ENCODE peak calls at places on chromosomes 4 and X, in six cellular contexts. O is colonic mucosa, A is OCI-LY7, T is right lobe of liver, N is cardiac muscle cell, E is IMR-90. Y is an unnamed sample.
A peak's percentile ranks its signal among the peaks of the same experiment; 100 is the strongest.

GRCh38 chr4:110357521-110357920 is 118.4 kb upstream of the ENPEP start:
- DNase-seq in E (no peak), N (no peak), T (no peak), A (no peak), O (no peak), Y (no peak)

GRCh38 chr4:86582453-86582852 is 11.7 kb upstream of the PTPN13 start:
- DNase-seq in E (no peak), O (no peak), A (no peak), T (no peak), N (no peak), Y (no peak)

GRCh38 chr4:176601156-176601555 is 191.6 kb downstream of the VEGFC start:
- DNase-seq in E (no peak), A (no peak), N (no peak), O (no peak), T (no peak), Y (no peak)

GRCh38 chrX:54182864-54183613 is at the start of gene FAM120C:
- DNase-seq in E (peak; percentile 64), N (peak; percentile 69), T (peak; percentile 71), A (peak; percentile 73), O (peak; percentile 75), Y (peak; percentile 85)

GRCh38 chrX:154517101-154517781 is 1.2 kb upstream of the FAM3A start:
- DNase-seq in A (no peak), N (peak; percentile 44), T (no peak), E (no peak), O (peak; percentile 70), Y (no peak)

GRCh38 chr4:97235516-97235915 is 907.8 kb downstream of the STPG2 start:
- DNase-seq in E (no peak), T (no peak), N (no peak), A (no peak), O (no peak), Y (no peak)

GRCh38 chrX:123860983-123861382 is 1.1 kb downstream of the XIAP start:
- DNase-seq in N (no peak), O (no peak), E (peak; percentile 19), T (no peak), A (peak; percentile 7), Y (no peak)

GRCh38 chr4:104752337-104752736 is 257.6 kb upstream of the CXXC4 start:
- DNase-seq in E (no peak), A (no peak), N (no peak), T (no peak), O (no peak), Y (no peak)

GRCh38 chr4:152590179-152591031 is 54.5 kb upstream of the FBXW7 start:
- DNase-seq in O (no peak), E (peak; percentile 89), N (no peak), A (no peak), T (no peak), Y (no peak)

GRCh38 chr4:62901101-62901500 is 1508.1 kb downstream of the TECRL start:
- DNase-seq in O (no peak), E (no peak), A (no peak), N (no peak), T (no peak), Y (no peak)

GRCh38 chr4:13171292-13172057 is 312.7 kb downstream of the RAB28 start:
- DNase-seq in N (no peak), E (no peak), O (no peak), T (no peak), A (no peak), Y (no peak)

GRCh38 chr4:7854697-7855370 is 84.8 kb downstream of the AFAP1 start:
- DNase-seq in N (no peak), E (no peak), O (no peak), T (no peak), A (no peak), Y (no peak)

GRCh38 chrX:39133971-39134370 is 332.7 kb downstream of the MID1IP1 start:
- DNase-seq in N (peak; percentile 28), T (peak; percentile 40), O (no peak), A (peak; percentile 24), E (no peak), Y (no peak)

GRCh38 chrX:72048515-72049455 is 82.9 kb downstream of the RTL5 start:
- DNase-seq in E (no peak), O (no peak), A (no peak), N (no peak), T (no peak), Y (peak; percentile 8)

GRCh38 chrX:130916636-130917422 is 13.8 kb upstream of the ENOX2 start:
- DNase-seq in E (peak; percentile 54), N (peak; percentile 70), O (peak; percentile 43), T (peak; percentile 25), A (peak; percentile 46), Y (no peak)

GRCh38 chr4:15001825-15002658 is at the start of gene CPEB2:
- DNase-seq in T (peak; percentile 97), A (peak; percentile 96), O (peak; percentile 95), E (peak; percentile 97), N (peak; percentile 98), Y (peak; percentile 96)

GRCh38 chrX:149871940-149872339 is 9.0 kb upstream of the MAGEA8 start:
- DNase-seq in E (no peak), T (no peak), A (peak; percentile 33), O (peak; percentile 27), N (peak; percentile 10), Y (no peak)

GRCh38 chrX:35098419-35098818 is 155.8 kb downstream of the FAM47B start:
- DNase-seq in O (no peak), E (no peak), T (no peak), N (no peak), A (no peak), Y (no peak)

GRCh38 chr4:72924814-72925213 is 144.7 kb downstream of the COX18 start:
- DNase-seq in O (no peak), T (peak; percentile 40), E (no peak), A (no peak), N (no peak), Y (no peak)

GRCh38 chr4:157072002-157072401 is 3.9 kb upstream of the GLRB start:
- DNase-seq in O (no peak), E (peak; percentile 55), T (no peak), N (no peak), A (no peak), Y (no peak)

GRCh38 chr4:16995451-16995850 is 97.0 kb upstream of the LDB2 start:
- DNase-seq in T (no peak), N (peak; percentile 9), E (no peak), O (no peak), A (no peak), Y (no peak)

GRCh38 chr4:16991455-16991854 is 93.0 kb upstream of the LDB2 start:
- DNase-seq in E (no peak), O (no peak), A (no peak), N (no peak), T (no peak), Y (no peak)

DNA sequence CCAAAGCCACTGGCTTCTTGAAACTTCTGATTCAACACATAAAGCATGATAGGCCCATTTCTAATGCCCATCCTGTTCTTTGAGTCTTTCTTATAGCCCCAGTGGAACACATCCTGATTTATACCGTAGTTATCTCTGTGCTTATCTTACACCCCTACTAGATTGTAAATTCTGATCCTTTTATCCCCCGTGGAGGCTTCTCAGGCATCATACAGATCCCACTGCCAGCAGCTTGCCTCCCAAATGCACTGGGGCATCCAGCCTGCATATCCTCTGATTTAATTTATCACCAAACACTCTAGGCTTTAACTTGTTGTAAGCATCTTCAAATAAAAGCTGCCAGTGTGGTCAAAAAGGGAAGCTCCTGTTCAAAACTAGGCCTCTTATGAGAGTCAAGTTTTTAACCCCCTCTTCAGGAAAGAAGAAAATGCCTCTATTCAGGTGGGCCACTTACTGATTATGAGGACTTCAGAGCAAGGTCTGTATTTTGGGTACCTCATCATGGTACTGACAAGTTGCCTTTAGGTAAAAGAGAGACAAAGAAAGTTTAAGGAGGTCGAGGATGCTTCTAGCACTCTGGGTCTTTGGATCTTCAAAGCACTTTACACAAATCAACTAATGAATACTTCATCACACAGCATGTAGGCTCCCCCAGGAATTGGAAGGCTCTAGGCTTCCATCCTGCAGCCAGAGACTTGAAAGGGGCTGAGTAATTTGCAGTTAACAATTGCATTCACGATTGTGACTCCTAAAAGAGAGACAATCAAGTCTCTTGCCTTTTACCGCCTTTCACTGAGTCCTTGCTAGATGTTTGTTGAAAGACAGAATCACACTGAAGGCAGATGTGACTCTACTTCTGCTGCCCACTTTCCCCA is 95.8 kb upstream of the LDB2 start:
- DNase-seq in A (no peak), T (no peak), N (no peak), E (no peak), O (no peak), Y (no peak)
- H3K27ac ChIP-seq in A (no peak overlapping the region), T (no peak overlapping the region), N (no peak overlapping the region), E (no peak overlapping the region), O (no peak overlapping the region), Y (no peak overlapping the region)

GRCh38 chr4:136664988-136665387 is 867.3 kb downstream of the PCDH18 start:
- DNase-seq in E (peak; percentile 83), O (no peak), A (no peak), N (no peak), T (no peak), Y (no peak)
- TF ChIP-seq CTCF in E (no peak), O (no peak), A (no peak), N (no peak), T (no peak), Y (no peak)

GRCh38 chr4:113447695-113448265 is 313.8 kb downstream of the CAMK2D start:
- DNase-seq in N (no peak), T (peak; percentile 24), A (no peak), O (no peak), E (no peak), Y (no peak)
- H3K4me3 ChIP-seq in N (no peak overlapping the region), T (no peak overlapping the region), A (no peak overlapping the region), O (no peak overlapping the region), E (no peak overlapping the region), Y (peak overlapping the region; percentile 15)

GRCh38 chr4:48129307-48130014 is 4.6 kb downstream of the TXK start:
- DNase-seq in T (peak; percentile 33), O (peak; percentile 31), E (no peak), N (no peak), A (no peak), Y (no peak)

GRCh38 chr4:48124870-48125269 is 9.2 kb downstream of the TXK start:
- DNase-seq in N (no peak), A (no peak), E (no peak), O (no peak), T (no peak), Y (no peak)

GRCh38 chr4:48127882-48128394 is 6.1 kb downstream of the TXK start:
- DNase-seq in E (peak; percentile 94), T (peak; percentile 47), A (peak; percentile 65), O (peak; percentile 70), N (peak; percentile 80), Y (no peak)

GRCh38 chr4:48126621-48127020 is 7.4 kb downstream of the TXK start:
- DNase-seq in E (no peak), T (no peak), A (no peak), N (no peak), O (no peak), Y (no peak)

GRCh38 chr4:48127231-48127881 is 6.7 kb downstream of the TXK start:
- DNase-seq in E (no peak), N (peak; percentile 26), T (no peak), A (no peak), O (no peak), Y (no peak)
- H3K27ac ChIP-seq in E (peak overlapping the region; percentile 5), N (peak overlapping the region; percentile 35), T (no peak overlapping the region), A (no peak overlapping the region), O (no peak overlapping the region), Y (peak overlapping the region; percentile 65)

GRCh38 chrX:29274517-29274916 is 687.3 kb downstream of the IL1RAPL1 start:
- DNase-seq in O (no peak), A (no peak), T (no peak), E (no peak), N (no peak), Y (no peak)
- TF ChIP-seq CTCF in O (no peak), A (no peak), T (no peak), E (no peak), N (no peak), Y (no peak)

Y was measured in coronary artery.